ENCODE peak calls at places on chromosomes 6 and 20, in ten cellular contexts. E, L, S, W, T, X, Y, O, A and V are unnamed samples.

GRCh38 chr6:124947821-124948451 is 14.3 kb upstream of the RNF217 start:
- DNase-seq in E (no peak), O (no peak), Y (no peak), A (no peak), S (no peak), W (no peak), X (peak), L (peak), T (no peak), V (no peak)

GRCh38 chr20:63310265-63310971 is 17.4 kb downstream of the COL20A1 start:
- DNase-seq in W (no peak), X (no peak), Y (no peak), T (no peak), O (no peak), L (no peak), S (no peak), E (no peak), A (no peak), V (no peak)

GRCh38 chr6:15985354-15985995 is 143.4 kb upstream of the MYLIP start:
- DNase-seq in Y (no peak), E (no peak), O (no peak), W (no peak), A (no peak), S (no peak), T (no peak), L (no peak), X (no peak), V (no peak)

GRCh38 chr6:166258854-166259276 is 49.3 kb downstream of the PRR18 start:
- DNase-seq in S (no peak), Y (no peak), E (no peak), X (no peak), T (no peak), L (no peak), W (no peak), O (no peak), A (no peak), V (no peak)

GRCh38 chr6:132569170-132569569 is 952 bp upstream of the TAAR6 start:
- DNase-seq in S (peak), W (no peak), T (no peak), L (no peak), E (no peak), X (no peak), Y (no peak), A (no peak), O (no peak), V (no peak)

GRCh38 chr6:3484240-3484639 is 27.4 kb upstream of the SLC22A23 start:
- DNase-seq in S (no peak), L (peak), T (peak), A (no peak), X (peak), W (no peak), O (peak), Y (no peak), E (no peak), V (no peak)

GRCh38 chr6:2899596-2899995 is 3.5 kb downstream of the SERPINB9 start:
- DNase-seq in S (no peak), Y (no peak), A (no peak), T (no peak), E (no peak), W (no peak), O (no peak), X (no peak), L (no peak), V (no peak)

GRCh38 chr6:170272341-170273065 is 18.4 kb downstream of the DLL1 start:
- DNase-seq in A (no peak), L (no peak), T (no peak), E (no peak), Y (no peak), O (no peak), S (no peak), W (no peak), X (no peak), V (no peak)

GRCh38 chr6:110689275-110689935 is 125.9 kb downstream of the CDK19 start:
- DNase-seq in L (no peak), W (no peak), A (no peak), X (no peak), S (no peak), E (no peak), Y (no peak), T (no peak), O (no peak), V (no peak)

GRCh38 chr6:136550045-136550329 is 235 bp downstream of the MAP7 start:
- DNase-seq in S (no peak), O (no peak), W (no peak), Y (no peak), L (no peak), A (no peak), X (no peak), T (no peak), E (no peak), V (no peak)

GRCh38 chr6:159968295-159969203 is at the start of gene IGF2R:
- DNase-seq in O (peak), T (peak), L (peak), S (peak), W (no peak), X (peak), A (peak), E (no peak), Y (peak), V (no peak)
- TF ChIP-seq CTCF in O (peak), T (no peak), L (peak), S (peak), W (peak), X (peak), A (no peak), E (no peak), Y (peak), V (peak)

DNA sequence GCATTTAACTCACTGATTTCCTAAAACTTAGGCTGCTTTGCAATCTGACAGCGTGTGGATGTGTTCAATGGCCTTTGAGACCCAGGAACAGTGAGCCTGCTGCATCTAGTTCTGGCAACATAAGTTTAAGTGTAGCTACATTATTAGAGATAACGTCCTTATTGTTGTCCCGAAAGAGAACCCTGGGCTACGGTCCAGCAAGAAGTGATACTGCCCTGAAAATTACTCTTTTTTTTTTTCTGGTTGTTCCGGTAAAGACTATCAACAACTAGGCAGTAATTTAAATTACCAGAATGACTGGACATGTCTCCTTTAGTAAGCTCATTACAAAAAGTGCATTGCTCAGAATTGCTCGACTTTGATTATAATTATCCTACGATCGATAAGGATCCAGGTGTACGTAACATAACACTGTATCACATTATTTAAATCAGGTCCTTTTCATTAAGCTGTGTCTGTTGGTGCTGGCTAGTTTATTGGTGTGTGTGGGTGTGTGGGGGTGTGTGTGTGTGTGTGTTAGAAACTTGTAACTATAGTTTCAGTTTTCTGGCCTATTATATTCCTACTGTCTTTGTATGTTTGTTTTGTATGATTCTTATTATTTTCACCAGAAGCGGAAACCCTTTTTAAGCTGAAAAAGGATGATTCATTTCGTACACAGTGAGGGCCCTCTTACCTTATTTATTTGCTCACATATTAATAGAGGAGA is 3.0 kb downstream of the TSHZ2 start:
- DNase-seq in W (no peak), A (peak), X (no peak), S (no peak), Y (no peak), T (peak), O (no peak), E (no peak), L (peak), V (no peak)
- H3K4me3 ChIP-seq in W (no peak), A (peak), X (peak), S (peak), Y (peak), T (peak), O (no peak), E (no peak), L (peak), V (no peak)

DNA sequence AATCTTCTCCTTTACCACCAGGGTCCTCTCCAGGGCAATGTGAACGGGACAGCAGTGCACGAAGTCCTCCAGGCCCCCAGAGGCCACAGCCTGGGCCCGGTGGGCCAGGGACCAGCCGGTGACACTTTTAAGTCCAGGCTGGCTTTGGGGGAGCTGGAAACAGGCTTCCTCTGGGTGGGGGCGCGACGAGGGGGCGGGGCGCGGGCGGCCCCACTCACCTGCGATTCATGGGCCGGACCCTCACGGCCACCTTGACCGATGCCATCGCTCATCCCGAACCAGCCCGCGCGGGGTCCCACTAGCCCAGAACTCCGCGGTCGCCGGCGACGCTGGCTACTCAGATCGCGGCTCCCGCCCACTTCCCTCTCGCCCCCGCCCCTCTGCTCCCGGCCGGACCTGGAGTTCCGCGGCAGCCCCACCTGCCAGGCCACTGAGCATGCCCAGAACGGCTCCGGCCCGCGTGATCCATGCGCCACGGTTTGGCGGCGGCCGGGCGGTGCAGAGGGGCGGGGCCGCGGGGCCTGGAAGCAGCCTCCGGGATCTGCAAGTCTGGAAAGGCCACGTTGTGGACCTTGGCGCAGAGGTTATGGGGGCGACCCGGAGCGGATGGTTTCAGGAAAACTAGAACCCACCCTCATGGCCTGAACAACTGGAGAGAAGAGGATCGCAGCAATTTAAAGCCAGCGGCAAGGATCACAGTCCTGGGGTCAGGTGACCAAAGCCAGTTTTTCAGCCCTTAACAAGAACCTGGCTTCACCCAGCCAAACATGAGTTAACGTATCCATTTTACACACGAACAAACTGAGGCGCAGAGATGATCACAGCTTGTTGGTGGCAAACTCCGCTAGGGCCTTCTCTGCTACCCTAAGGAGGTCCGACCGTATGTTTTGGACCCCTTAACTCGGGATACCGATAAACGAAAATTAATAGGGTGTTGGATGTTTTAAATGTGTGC is at the start of gene KIF16B:
- DNase-seq in W (no peak), L (peak), A (peak), X (peak), T (peak), E (no peak), O (peak), Y (peak), S (peak), V (no peak)
- TF ChIP-seq CTCF in W (no peak), L (peak), A (no peak), X (no peak), T (no peak), E (no peak), O (peak), Y (peak), S (peak), V (peak)

DNA sequence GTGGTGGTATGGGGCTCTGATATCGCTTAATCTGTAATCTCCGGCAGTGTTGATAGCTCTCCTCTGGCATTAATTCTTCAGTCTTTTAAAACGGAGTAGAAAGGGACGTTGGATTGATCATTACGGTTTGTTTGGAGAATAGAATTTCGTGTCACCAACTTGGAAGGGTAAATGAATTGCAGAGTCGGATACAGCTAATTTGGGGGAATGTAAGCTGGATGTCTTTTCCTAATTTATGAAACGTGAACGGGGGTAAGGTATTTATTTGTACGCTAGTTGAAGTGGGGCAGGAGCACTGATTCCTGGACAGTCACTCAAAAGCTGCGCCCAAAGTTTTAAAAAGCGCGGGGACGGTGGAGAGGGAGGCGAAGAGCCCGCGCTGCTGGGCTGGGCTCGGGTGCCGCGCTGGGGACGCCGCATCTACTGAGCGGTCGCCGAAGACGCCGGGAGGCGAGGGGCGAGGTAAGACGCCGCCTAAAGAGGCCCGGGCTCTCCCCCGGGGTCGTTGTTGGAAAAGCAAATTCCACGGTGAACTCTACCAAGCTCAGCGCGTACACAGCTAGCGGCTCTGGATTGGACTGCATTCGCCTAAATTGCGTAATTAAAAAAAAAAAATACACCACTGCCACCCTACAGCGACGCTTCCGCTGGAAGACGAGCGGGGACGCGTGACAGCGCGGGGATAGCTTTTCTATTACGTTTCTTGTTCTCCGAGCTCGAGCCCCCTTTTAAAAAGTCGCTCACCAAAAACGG is 92.2 kb upstream of the PRDM1 start:
- DNase-seq in L (peak), E (no peak), A (peak), T (peak), X (peak), W (no peak), S (no peak), Y (no peak), O (peak), V (no peak)
- H3K4me3 ChIP-seq in L (peak), E (peak), A (peak), T (peak), X (peak), W (peak), S (peak), Y (peak), O (peak), V (peak)

GRCh38 chr20:44431502-44432234 is 44.0 kb upstream of the TTPAL start:
- DNase-seq in A (peak), T (peak), S (no peak), L (peak), E (no peak), X (no peak), Y (no peak), W (no peak), O (no peak), V (no peak)
- TF ChIP-seq CTCF in A (no peak), T (no peak), S (no peak), L (no peak), E (no peak), X (no peak), Y (no peak), W (peak), O (peak), V (no peak)

GRCh38 chr6:139368661-139369060 is 5.8 kb downstream of the CITED2 start:
- DNase-seq in O (no peak), W (no peak), L (no peak), E (no peak), Y (no peak), X (no peak), T (no peak), A (no peak), S (no peak), V (no peak)
- H3K4me3 ChIP-seq in O (no peak), W (no peak), L (no peak), E (no peak), Y (no peak), X (no peak), T (no peak), A (no peak), S (no peak), V (no peak)